ENCODE peak calls at places on chromosomes 13 and 19, in nine cellular contexts. J is stomach, H is GM23338, S is ascending aorta, F is neural progenitor cell, N is colonic mucosa, W is heart right ventricle, Z is right lobe of liver, V is A549. D is an unnamed sample.
A peak's percentile ranks its signal among the peaks of the same experiment; 100 is the strongest.

GRCh38 chr13:99307247-99307646 is at the start of gene GPR183:
- DNase-seq in N (no peak), H (no peak), Z (no peak), V (no peak), F (no peak), S (no peak), W (no peak), J (no peak), D (peak; percentile 18)

GRCh38 chr13:69935043-69935442 is 172.6 kb upstream of the ATXN8OS start:
- DNase-seq in Z (no peak), J (no peak), H (no peak), W (no peak), V (peak; percentile 35), F (no peak), N (no peak), S (no peak), D (no peak)

GRCh38 chr19:44712864-44713515 is 14.0 kb downstream of the CEACAM16 start:
- DNase-seq in H (peak; percentile 66), W (no peak), Z (no peak), J (no peak), S (no peak), V (peak; percentile 64), N (no peak), F (no peak), D (peak; percentile 22)

GRCh38 chr19:1387684-1388636 is 4.3 kb downstream of the NDUFS7 start:
- DNase-seq in F (no peak), Z (no peak), N (no peak), J (no peak), W (no peak), S (no peak), V (no peak), H (no peak), D (no peak)

GRCh38 chr19:14545716-14546082 is 16.3 kb downstream of the TECR start:
- DNase-seq in V (no peak), N (no peak), W (no peak), S (no peak), Z (no peak), F (no peak), H (no peak), J (no peak), D (no peak)

GRCh38 chr13:77299587-77299986 is 27.3 kb downstream of the MYCBP2 start:
- DNase-seq in J (no peak), Z (no peak), S (no peak), V (no peak), N (no peak), F (no peak), W (no peak), H (no peak), D (no peak)

GRCh38 chr13:101986316-101986715 is 415.5 kb downstream of the FGF14 start:
- DNase-seq in W (no peak), V (no peak), H (no peak), F (no peak), N (no peak), S (no peak), J (no peak), Z (no peak), D (peak; percentile 67)

GRCh38 chr19:55959996-55960675 is 12.5 kb downstream of the NLRP8 start:
- DNase-seq in F (no peak), W (no peak), J (no peak), Z (no peak), H (no peak), N (no peak), S (no peak), V (no peak), D (no peak)

GRCh38 chr19:5592531-5592930 is 24.8 kb upstream of the TINCR start:
- DNase-seq in J (no peak), F (no peak), W (no peak), N (no peak), H (no peak), Z (no peak), S (no peak), V (no peak), D (no peak)

GRCh38 chr19:2926341-2927031 is 18.3 kb downstream of the ZNF77 start:
- DNase-seq in V (no peak), N (no peak), Z (no peak), J (no peak), F (no peak), H (peak; percentile 55), S (no peak), W (no peak), D (no peak)

GRCh38 chr13:51066091-51066831 is 44.8 kb downstream of the C13orf42 start:
- DNase-seq in V (no peak), J (no peak), Z (peak; percentile 55), N (no peak), W (no peak), S (no peak), F (no peak), H (peak; percentile 25), D (no peak)

GRCh38 chr19:45589768-45590167 is 5.2 kb upstream of the OPA3 start:
- DNase-seq in N (no peak), W (no peak), Z (no peak), F (no peak), J (no peak), V (no peak), H (no peak), S (no peak), D (no peak)

GRCh38 chr13:69092615-69093322 is 1014.9 kb upstream of the ATXN8OS start:
- DNase-seq in Z (no peak), N (no peak), S (no peak), V (no peak), J (no peak), W (no peak), F (peak; percentile 12), H (peak; percentile 72), D (no peak)

GRCh38 chr13:22961835-22962537 is 218.8 kb upstream of the SGCG start:
- DNase-seq in W (no peak), F (no peak), N (no peak), S (no peak), Z (no peak), V (no peak), J (no peak), H (no peak), D (no peak)

GRCh38 chr13:85163063-85163462 is 636.2 kb downstream of the SLITRK6 start:
- DNase-seq in F (no peak), Z (no peak), H (no peak), J (no peak), S (no peak), V (no peak), N (no peak), W (no peak), D (no peak)

DNA sequence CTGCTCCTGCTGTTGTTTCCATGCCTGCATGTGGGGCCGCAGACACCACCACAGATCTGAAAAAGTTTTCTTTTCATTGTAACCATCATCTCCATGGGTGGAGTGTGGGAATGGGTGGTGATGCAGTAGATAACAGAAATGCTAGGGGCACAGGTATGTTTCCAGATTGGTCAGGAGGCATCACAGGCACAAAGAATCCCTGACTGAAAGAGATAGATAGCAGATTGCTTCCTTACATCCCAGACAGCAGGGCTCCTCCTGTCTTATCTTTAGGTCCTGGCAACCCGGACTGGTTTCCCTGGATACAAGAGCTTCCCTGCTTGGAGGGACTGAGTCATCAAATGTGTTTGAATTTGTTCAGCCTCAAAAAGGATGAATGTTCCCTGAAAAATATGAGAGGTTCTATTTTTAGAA is 1937.6 kb downstream of the PCDH9 start:
- DNase-seq in S (no peak), F (peak; percentile 40), W (no peak), Z (no peak), V (peak; percentile 29), J (no peak), N (no peak), H (peak; percentile 13), D (peak; percentile 76)
- TF ChIP-seq CTCF in S (no peak), F (no peak), W (no peak), Z (no peak), V (no peak), J (no peak), N (no peak), H (no peak), D (no peak)

GRCh38 chr19:8240274-8241229 is 31.4 kb downstream of the CERS4 start:
- DNase-seq in W (peak; percentile 85), F (peak; percentile 90), N (peak; percentile 74), H (peak; percentile 75), Z (peak; percentile 93), S (peak; percentile 71), J (peak; percentile 94), V (peak; percentile 51), D (peak; percentile 98)

GRCh38 chr19:8238251-8238650 is 29.1 kb downstream of the CERS4 start:
- DNase-seq in W (no peak), F (peak; percentile 26), Z (no peak), V (no peak), N (no peak), S (no peak), H (no peak), J (no peak), D (no peak)

GRCh38 chr19:8241646-8242045 is 32.5 kb downstream of the CERS4 start:
- DNase-seq in J (no peak), V (no peak), Z (no peak), N (no peak), S (no peak), F (no peak), W (no peak), H (no peak), D (no peak)

GRCh38 chr19:8242212-8242821 is 33.1 kb downstream of the CERS4 start:
- DNase-seq in J (no peak), F (no peak), S (no peak), H (no peak), Z (no peak), W (no peak), N (no peak), V (no peak), D (no peak)

DNA sequence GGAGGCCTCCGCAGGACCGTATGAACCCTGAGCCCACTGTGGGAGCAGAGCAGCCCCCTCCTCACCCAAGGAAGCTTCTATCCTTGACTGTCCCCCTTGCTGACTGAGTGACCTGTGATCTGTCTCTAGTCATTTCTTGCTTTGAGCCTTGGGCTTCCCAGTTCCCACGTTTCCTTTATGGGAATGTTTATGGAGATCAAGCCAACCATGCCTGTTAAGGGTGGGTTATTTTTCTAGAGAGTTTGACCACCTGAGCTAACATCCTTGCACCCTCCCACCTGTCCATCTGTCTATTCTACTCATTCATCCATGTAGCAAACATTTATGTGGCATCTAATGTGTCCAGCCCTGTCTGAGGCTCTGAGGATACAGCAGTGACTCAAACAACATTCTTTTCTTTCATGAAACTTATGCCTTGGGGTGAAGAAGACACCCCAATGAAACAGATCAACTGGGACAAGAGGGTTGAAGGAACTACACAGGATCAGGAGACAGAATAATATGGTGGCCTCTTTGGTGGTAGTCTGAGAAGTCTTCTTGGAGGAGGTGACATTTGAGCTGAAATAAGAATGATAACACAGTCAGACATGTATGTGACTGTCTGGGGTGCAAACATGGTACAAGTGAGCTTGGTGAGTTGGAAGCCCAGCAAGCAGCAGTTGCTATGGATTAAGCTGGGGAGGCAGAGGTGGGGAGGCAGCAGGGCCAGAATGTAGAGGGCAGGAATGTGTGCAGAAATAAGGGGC is 30.5 kb downstream of the CERS4 start:
- DNase-seq in H (no peak), V (no peak), N (no peak), F (no peak), S (no peak), W (no peak), Z (no peak), J (no peak), D (no peak)
- H3K4me3 ChIP-seq in H (no peak overlapping the region), V (no peak overlapping the region), N (no peak overlapping the region), F (peak overlapping the region; percentile 35), S (no peak overlapping the region), W (no peak overlapping the region), Z (no peak overlapping the region), J (no peak overlapping the region), D (no peak overlapping the region)

GRCh38 chr19:35959040-35959967 is 23.1 kb downstream of the LRFN3 start:
- DNase-seq in V (no peak), N (no peak), J (peak; percentile 60), F (peak; percentile 58), W (peak; percentile 49), Z (no peak), H (peak; percentile 57), S (no peak), D (peak; percentile 8)
- TF ChIP-seq CTCF in V (peak; percentile 43), N (no peak), J (no peak), F (peak; percentile 42), W (peak; percentile 46), Z (peak; percentile 28), H (peak; percentile 53), S (no peak), D (no peak)

GRCh38 chr19:17340302-17340870 is 3.0 kb downstream of the GTPBP3 start:
- DNase-seq in S (no peak), J (peak; percentile 52), Z (peak; percentile 94), W (no peak), V (peak; percentile 47), H (peak; percentile 93), N (peak; percentile 84), F (peak; percentile 49), D (no peak)
- H3K4me3 ChIP-seq in S (no peak overlapping the region), J (no peak overlapping the region), Z (no peak overlapping the region), W (no peak overlapping the region), V (no peak overlapping the region), H (peak overlapping the region; percentile 46), N (no peak overlapping the region), F (no peak overlapping the region), D (no peak overlapping the region)

D was measured in cardiac fibroblast.